ENCODE peak calls at places on chromosomes 11 and 22, in eight cellular contexts. K is stimulated activated CD4-positive, alpha-beta T cell treated with anti-CD3 and anti-CD28 coated beads, Interleukin-12 subunit alpha, Interleukin-12 subunit beta, amount 100 ng/mL, for 48 hours; D is AML-193; L is T-helper 1 cell; A is anterior cingulate cortex; U is sciatic nerve; J is GF-D8; Z is astrocyte of the spinal cord. B is an unnamed sample.
A peak's percentile ranks its signal among the peaks of the same experiment; 100 is the strongest.

GRCh38 chr22:22086501-22087158 is 104.0 kb upstream of the TOP3B start:
- DNase-seq in J (no peak), U (no peak), A (no peak), Z (no peak), L (no peak), D (no peak), K (no peak), B (no peak)

GRCh38 chr11:36500315-36500721 is 9.8 kb downstream of the TRAF6 start:
- DNase-seq in D (no peak), A (no peak), J (no peak), K (no peak), L (no peak), U (no peak), Z (peak; percentile 92), B (peak; percentile 93)

GRCh38 chr11:46239801-46240061 is 37.7 kb upstream of the CREB3L1 start:
- DNase-seq in K (no peak), A (no peak), L (no peak), Z (peak; percentile 18), D (no peak), U (no peak), J (no peak), B (no peak)

GRCh38 chr11:45150943-45151342 is 4.5 kb downstream of the PRDM11 start:
- DNase-seq in A (no peak), J (no peak), Z (no peak), U (no peak), D (no peak), K (no peak), L (no peak), B (no peak)

GRCh38 chr11:108137212-108137611 is 15.8 kb downstream of the ACAT1 start:
- DNase-seq in U (no peak), L (no peak), Z (no peak), D (no peak), J (no peak), K (no peak), A (no peak), B (no peak)

GRCh38 chr11:95358516-95359322 is 127.7 kb upstream of the SESN3 start:
- DNase-seq in A (no peak), U (no peak), J (no peak), D (no peak), K (no peak), Z (no peak), L (no peak), B (no peak)

GRCh38 chr22:28074526-28074925 is 155.5 kb upstream of the PITPNB start:
- DNase-seq in D (no peak), L (no peak), K (no peak), A (no peak), U (no peak), J (no peak), Z (no peak), B (no peak)

GRCh38 chr11:12489246-12489772 is 111.9 kb downstream of the PARVA start:
- DNase-seq in U (no peak), K (no peak), D (no peak), Z (no peak), A (no peak), L (no peak), J (no peak), B (no peak)

GRCh38 chr11:93652161-93652597 is 9.3 kb upstream of the CEP295 start:
- DNase-seq in L (peak; percentile 11), U (no peak), K (no peak), J (no peak), A (no peak), Z (peak; percentile 60), D (peak; percentile 11), B (peak; percentile 16)

B was measured in MV-4-11.